ENCODE peak calls at places on chromosomes 16 and 17, in ten cellular contexts. E, Z, G, M, L, P, C, D, K and I are unnamed samples.

GRCh38 chr17:43401293-43401692 is 2.5 kb downstream of the ARL4D start:
- DNase-seq in E (no peak), K (no peak), P (peak; percentile 79), Z (no peak), G (no peak), M (no peak), C (no peak), L (no peak), D (peak; percentile 81), I (peak; percentile 66)

GRCh38 chr16:24540575-24541240 is 1.3 kb downstream of the RBBP6 start:
- DNase-seq in M (no peak), K (no peak), L (no peak), C (no peak), G (peak; percentile 51), Z (peak; percentile 29), E (peak; percentile 20), D (no peak), P (peak; percentile 16), I (no peak)

GRCh38 chr17:42895185-42895555 is 5.4 kb upstream of the G6PC1 start:
- DNase-seq in E (peak; percentile 15), L (no peak), P (peak; percentile 88), K (no peak), C (no peak), M (peak; percentile 50), D (peak; percentile 86), G (no peak), Z (no peak), I (peak; percentile 56)

GRCh38 chr16:80862153-80862552 is 57.8 kb upstream of the CDYL2 start:
- DNase-seq in P (no peak), L (no peak), G (no peak), E (no peak), M (no peak), Z (no peak), D (no peak), C (no peak), K (no peak), I (no peak)

GRCh38 chr17:73286863-73287296 is 24.9 kb downstream of the CDC42EP4 start:
- DNase-seq in K (no peak), C (no peak), D (no peak), L (no peak), P (peak; percentile 76), Z (no peak), G (no peak), M (no peak), E (peak; percentile 89), I (no peak)

GRCh38 chr17:61723183-61723582 is 132.2 kb upstream of the NACA2 start:
- DNase-seq in D (no peak), M (no peak), E (no peak), C (no peak), G (no peak), Z (no peak), P (no peak), L (no peak), K (no peak), I (no peak)

GRCh38 chr17:8426094-8426720 is 9.5 kb upstream of the NDEL1 start:
- DNase-seq in D (no peak), M (no peak), K (no peak), Z (no peak), C (no peak), G (no peak), E (no peak), L (no peak), P (no peak), I (no peak)

GRCh38 chr17:29140631-29141483 is 39.3 kb downstream of the MYO18A start:
- DNase-seq in P (no peak), M (no peak), Z (peak; percentile 82), G (peak; percentile 38), E (no peak), C (no peak), K (no peak), D (no peak), L (no peak), I (no peak)

GRCh38 chr17:56949595-56949994 is 11.3 kb downstream of the COIL start:
- DNase-seq in P (no peak), L (no peak), E (no peak), G (no peak), Z (no peak), M (no peak), K (no peak), D (no peak), C (no peak), I (no peak)

GRCh38 chr16:3490911-3491629 is 4.2 kb downstream of the C16orf90 start:
- DNase-seq in L (no peak), C (no peak), Z (no peak), D (no peak), E (no peak), M (no peak), G (peak; percentile 39), P (no peak), K (no peak), I (no peak)

GRCh38 chr17:19371259-19372003 is 6.9 kb upstream of the MAPK7 start:
- DNase-seq in P (no peak), Z (peak; percentile 11), C (no peak), K (peak; percentile 57), M (no peak), D (no peak), E (no peak), L (peak; percentile 19), G (no peak), I (no peak)

GRCh38 chr16:592518-593306 is 2.8 kb downstream of the RAB40C start:
- DNase-seq in C (no peak), E (peak; percentile 89), P (no peak), K (no peak), L (no peak), G (no peak), D (no peak), Z (peak; percentile 98), M (peak; percentile 50), I (no peak)

GRCh38 chr17:59111539-59111938 is 4.9 kb upstream of the TRIM37 start:
- DNase-seq in L (no peak), M (no peak), P (no peak), E (no peak), C (no peak), G (no peak), K (no peak), Z (no peak), D (no peak), I (no peak)

GRCh38 chr17:8122391-8122922 is 1.4 kb downstream of the HES7 start:
- DNase-seq in E (no peak), D (no peak), M (peak; percentile 43), P (peak; percentile 45), K (no peak), Z (no peak), C (no peak), L (no peak), G (no peak), I (no peak)

GRCh38 chr17:40176409-40177110 is 710 bp upstream of the RAPGEFL1 start:
- DNase-seq in Z (no peak), M (no peak), G (no peak), P (no peak), D (no peak), K (no peak), C (no peak), L (no peak), E (peak; percentile 81), I (no peak)
- H3K4me3 ChIP-seq in Z (no peak overlapping the region), M (no peak overlapping the region), G (no peak overlapping the region), P (no peak overlapping the region), D (no peak overlapping the region), K (peak overlapping the region; percentile 67), C (peak overlapping the region; percentile 84), L (no peak overlapping the region), E (no peak overlapping the region), I (no peak overlapping the region)

GRCh38 chr16:64452446-64452845 is 669.4 kb downstream of the CDH11 start:
- DNase-seq in C (no peak), L (no peak), P (no peak), G (no peak), K (no peak), E (no peak), Z (no peak), M (no peak), D (no peak), I (no peak)

GRCh38 chr16:64453643-64454042 is 668.2 kb downstream of the CDH11 start:
- DNase-seq in C (no peak), Z (no peak), L (no peak), E (no peak), K (no peak), P (no peak), G (no peak), M (no peak), D (no peak), I (peak; percentile 47)

GRCh38 chr16:64445649-64446048 is 676.2 kb downstream of the CDH11 start:
- DNase-seq in L (no peak), D (no peak), M (no peak), C (no peak), K (no peak), G (no peak), E (no peak), P (peak; percentile 81), Z (no peak), I (no peak)

GRCh38 chr16:64449511-64449910 is 672.4 kb downstream of the CDH11 start:
- DNase-seq in M (no peak), E (no peak), K (no peak), Z (no peak), C (no peak), D (no peak), G (no peak), P (no peak), L (no peak), I (no peak)

GRCh38 chr16:64450170-64450569 is 671.7 kb downstream of the CDH11 start:
- DNase-seq in Z (no peak), E (no peak), G (no peak), D (no peak), L (no peak), C (no peak), M (no peak), K (no peak), P (peak; percentile 50), I (peak; percentile 9)
- TF ChIP-seq CTCF in Z (no peak), E (no peak), G (no peak), D (no peak), L (no peak), C (no peak), M (no peak), K (no peak), P (no peak), I (no peak)

GRCh38 chr16:12143776-12144175 is 167.2 kb downstream of the SNX29 start:
- DNase-seq in C (no peak), G (no peak), D (no peak), E (no peak), L (no peak), M (no peak), Z (no peak), P (no peak), K (no peak), I (no peak)
- H3K27ac ChIP-seq in C (peak overlapping the region; percentile 11), G (no peak overlapping the region), D (no peak overlapping the region), E (no peak overlapping the region), L (no peak overlapping the region), M (no peak overlapping the region), Z (no peak overlapping the region), P (no peak overlapping the region), K (no peak overlapping the region), I (no peak overlapping the region)

DNA sequence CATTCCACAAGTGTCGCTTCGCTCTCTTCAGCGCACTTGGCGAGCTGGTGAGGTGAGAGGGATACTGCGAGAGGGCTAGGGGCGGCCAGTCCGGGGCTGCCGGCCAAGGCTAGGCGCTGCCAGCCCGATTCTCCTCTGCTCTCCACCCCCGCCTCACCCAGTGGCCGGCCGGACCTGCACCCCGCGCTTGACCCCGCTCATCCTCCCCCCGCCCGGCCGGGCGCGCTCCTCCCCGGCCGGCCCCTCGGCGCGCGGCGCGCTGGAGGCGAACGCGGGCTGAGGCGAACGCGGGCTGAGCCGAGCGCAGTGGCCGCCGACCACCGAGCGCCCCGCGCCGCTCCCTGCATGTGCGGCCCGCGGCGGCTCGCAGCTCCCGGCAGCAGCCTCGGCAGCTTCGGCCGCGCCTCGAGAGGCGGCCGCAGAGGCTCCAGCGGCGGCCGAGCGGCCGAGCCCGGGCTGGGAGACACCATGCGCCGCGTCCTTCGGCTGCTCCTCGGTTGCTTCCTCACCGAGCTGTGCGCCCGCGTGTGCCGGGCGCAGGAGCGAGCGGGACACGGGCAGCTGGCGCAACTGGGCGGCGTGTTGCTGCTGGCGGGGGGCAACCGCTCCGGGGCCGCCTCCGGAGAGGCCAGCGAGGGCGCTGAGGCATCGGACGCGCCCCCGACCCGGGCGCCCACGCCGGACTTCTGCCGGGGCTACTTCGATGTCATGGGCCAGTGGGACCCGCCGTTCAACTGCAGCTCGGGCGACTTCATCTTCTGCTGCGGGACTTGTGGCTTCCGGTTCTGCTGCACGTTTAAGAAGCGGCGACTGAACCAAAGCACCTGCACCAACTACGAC is at the start of gene SHISA9:
- DNase-seq in K (no peak), G (no peak), P (peak; percentile 7), C (no peak), M (no peak), E (no peak), D (no peak), Z (no peak), L (no peak), I (no peak)
- H3K4me3 ChIP-seq in K (peak within 1 kb of the TSS; percentile 45), G (no peak within 1 kb of the TSS), P (no peak within 1 kb of the TSS), C (peak within 1 kb of the TSS; percentile 4), M (peak within 1 kb of the TSS; percentile 42), E (peak within 1 kb of the TSS; percentile 31), D (peak within 1 kb of the TSS; percentile 32), Z (no peak within 1 kb of the TSS), L (no peak within 1 kb of the TSS), I (peak within 1 kb of the TSS; percentile 22)